ENCODE peak calls at places on chromosome 11, in seven cellular contexts. U, W, L, M, Y, D and J are unnamed samples.

GRCh38 chr11:131787119-131787518 is 416.7 kb downstream of the NTM start:
- DNase-seq in D (no peak), M (no peak), Y (no peak), U (no peak), L (no peak), W (no peak), J (no peak)

GRCh38 chr11:80462211-80462610 is 1021.4 kb upstream of the TENM4 start:
- DNase-seq in M (no peak), L (no peak), D (no peak), W (no peak), Y (no peak), U (no peak), J (no peak)

GRCh38 chr11:116640641-116641402 is 132.0 kb downstream of the BUD13 start:
- DNase-seq in U (no peak), W (no peak), L (no peak), M (no peak), D (no peak), Y (no peak), J (no peak)

GRCh38 chr11:57405271-57405890 is 14.9 kb upstream of the PRG2 start:
- DNase-seq in M (no peak), Y (no peak), W (no peak), U (no peak), L (no peak), D (no peak), J (peak; percentile 61)

GRCh38 chr11:119417726-119418540 is 5.0 kb downstream of the THY1 start:
- DNase-seq in Y (no peak), D (no peak), M (peak; percentile 71), U (no peak), W (no peak), L (no peak), J (no peak)

GRCh38 chr11:65851083-65851579 is 6.8 kb downstream of the CFL1 start:
- DNase-seq in M (no peak), U (no peak), L (no peak), Y (no peak), D (peak; percentile 45), W (no peak), J (no peak)

GRCh38 chr11:38392176-38392575 is 1794.1 kb upstream of the RAG2 start:
- DNase-seq in U (no peak), W (no peak), L (no peak), M (no peak), Y (no peak), D (no peak), J (no peak)

GRCh38 chr11:304915-305833 is 2.4 kb upstream of the IFITM2 start:
- DNase-seq in Y (peak; percentile 70), M (no peak), W (peak; percentile 81), D (peak; percentile 81), U (peak; percentile 78), L (peak; percentile 84), J (peak; percentile 80)

GRCh38 chr11:2789791-2790580 is 90.2 kb upstream of the KCNQ1OT1 start:
- DNase-seq in U (no peak), W (peak; percentile 0), M (no peak), Y (peak; percentile 27), D (no peak), L (no peak), J (peak; percentile 43)

GRCh38 chr11:68416070-68416578 is 44.4 kb upstream of the PPP6R3 start:
- DNase-seq in U (no peak), L (no peak), M (no peak), D (no peak), W (no peak), Y (peak; percentile 45), J (no peak)

GRCh38 chr11:111395081-111395480 is 16.0 kb upstream of the POU2AF1 start:
- DNase-seq in U (no peak), M (no peak), L (no peak), W (no peak), D (no peak), Y (no peak), J (no peak)

GRCh38 chr11:35555238-35555887 is 29.9 kb upstream of the PAMR1 start:
- DNase-seq in M (no peak), W (no peak), Y (no peak), L (no peak), U (no peak), D (no peak), J (no peak)

DNA sequence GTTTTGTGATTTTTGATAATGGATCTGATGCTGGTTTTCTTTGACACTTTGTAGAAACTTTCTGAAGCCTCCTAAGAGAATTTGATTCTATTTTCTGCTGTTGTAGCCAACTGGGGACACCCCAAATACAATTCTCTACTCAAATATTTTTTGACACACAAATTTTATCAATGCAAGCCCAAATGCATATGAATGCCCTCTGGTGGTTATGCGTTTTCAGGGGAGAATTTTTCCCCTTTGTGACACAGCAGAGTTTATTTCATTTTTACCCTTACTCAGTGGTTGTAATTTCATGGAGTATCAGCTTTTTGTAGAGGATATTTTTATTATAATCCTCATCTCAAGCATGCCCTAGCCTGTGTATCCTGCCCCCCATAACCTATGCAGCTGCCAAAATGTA is 44.7 kb upstream of the MTMR2 start:
- DNase-seq in W (no peak), M (no peak), D (no peak), Y (no peak), U (peak; percentile 13), L (no peak), J (no peak)
- TF ChIP-seq CTCF in W (peak; percentile 15), M (peak; percentile 20), D (no peak), Y (no peak), U (peak; percentile 23), L (no peak), J (peak; percentile 22)

GRCh38 chr11:8757047-8757446 is 74.5 kb downstream of the RPL27A start:
- DNase-seq in M (no peak), L (no peak), W (peak; percentile 51), U (no peak), Y (no peak), D (no peak), J (no peak)

GRCh38 chr11:8759634-8760033 is 77.0 kb downstream of the RPL27A start:
- DNase-seq in U (no peak), D (no peak), M (no peak), L (no peak), Y (no peak), W (peak; percentile 61), J (no peak)

GRCh38 chr11:8757533-8757932 is 74.9 kb downstream of the RPL27A start:
- DNase-seq in D (no peak), Y (no peak), U (no peak), W (no peak), M (no peak), L (no peak), J (no peak)

GRCh38 chr11:8760896-8761295 is 78.3 kb downstream of the RPL27A start:
- DNase-seq in Y (no peak), L (no peak), M (no peak), U (no peak), D (no peak), W (no peak), J (no peak)

GRCh38 chr11:8758619-8759169 is 76.1 kb downstream of the RPL27A start:
- DNase-seq in D (no peak), W (no peak), U (no peak), M (no peak), L (no peak), Y (no peak), J (no peak)
- TF ChIP-seq CTCF in D (peak; percentile 4), W (no peak), U (no peak), M (no peak), L (no peak), Y (no peak), J (no peak)

GRCh38 chr11:128859563-128860441 is 7.3 kb downstream of the KCNJ1 start:
- DNase-seq in L (peak; percentile 24), Y (peak; percentile 86), M (no peak), U (peak; percentile 74), D (peak; percentile 87), W (peak; percentile 87), J (peak; percentile 67)
- TF ChIP-seq CTCF in L (peak; percentile 63), Y (peak; percentile 98), M (peak; percentile 83), U (peak; percentile 97), D (peak; percentile 98), W (peak; percentile 75), J (peak; percentile 95)

GRCh38 chr11:36622431-36623136 is 24.5 kb upstream of the RAG2 start:
- DNase-seq in D (peak; percentile 9), U (peak; percentile 41), M (peak; percentile 11), Y (no peak), W (peak; percentile 4), L (peak; percentile 4), J (no peak)
- TF ChIP-seq CTCF in D (peak; percentile 45), U (peak; percentile 30), M (peak; percentile 47), Y (peak; percentile 29), W (peak; percentile 51), L (peak; percentile 44), J (no peak)

DNA sequence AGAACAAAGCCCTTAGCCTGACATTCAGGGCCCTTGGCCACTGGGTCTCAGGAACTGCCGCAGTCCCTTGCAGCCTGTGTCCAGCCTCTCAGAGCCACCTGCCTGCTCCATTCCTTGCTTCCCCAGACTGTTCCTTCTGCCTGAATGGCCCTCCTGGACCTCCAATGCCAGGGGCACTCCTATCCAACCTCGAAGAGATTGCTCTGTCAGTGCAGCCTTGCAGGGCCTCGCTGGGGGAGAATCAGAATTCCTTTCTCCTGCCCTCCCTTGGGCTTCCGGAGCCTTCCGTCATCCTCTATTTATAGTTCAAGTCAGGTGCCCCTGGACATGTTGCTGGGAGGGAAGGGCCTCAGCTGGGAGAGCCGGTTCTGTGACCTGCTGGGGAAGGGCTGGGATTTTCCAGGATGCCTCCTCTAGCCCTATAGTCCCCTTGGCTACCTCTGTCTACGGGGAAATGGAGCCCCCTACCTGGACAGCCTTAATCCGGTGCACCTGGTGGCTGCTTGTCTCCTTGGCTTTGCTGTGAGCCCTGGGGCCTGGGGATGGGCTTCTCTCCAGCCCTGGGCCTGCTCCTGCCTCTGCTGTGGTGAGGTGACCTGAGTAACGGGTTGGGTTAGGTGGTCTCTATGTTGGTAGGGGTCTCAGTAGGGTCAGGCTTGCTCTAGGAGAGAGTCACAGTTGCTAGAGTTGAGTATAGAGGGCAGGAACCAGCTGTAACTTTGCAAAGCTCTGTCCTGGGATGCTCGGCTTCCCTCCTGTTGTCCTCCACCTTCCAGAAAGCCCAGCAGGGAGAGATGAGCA is 45.9 kb upstream of the SYT7 start:
- DNase-seq in D (no peak), U (no peak), Y (peak; percentile 81), M (no peak), W (no peak), L (no peak), J (no peak)
- TF ChIP-seq CTCF in D (no peak), U (no peak), Y (no peak), M (no peak), W (no peak), L (no peak), J (no peak)

GRCh38 chr11:58567889-58568512 is 7.7 kb downstream of the LPXN start:
- DNase-seq in D (peak; percentile 71), M (peak; percentile 39), U (peak; percentile 76), Y (peak; percentile 60), L (peak; percentile 44), W (peak; percentile 60), J (no peak)
- TF ChIP-seq CTCF in D (peak; percentile 80), M (peak; percentile 83), U (peak; percentile 86), Y (peak; percentile 85), L (peak; percentile 62), W (peak; percentile 66), J (peak; percentile 57)